ENCODE peak calls at places on chromosomes 2 and 18, in seven cellular contexts. Y, T, R, A, M, J and B are unnamed samples.

GRCh38 chr2:131419447-131419846 is 55.5 kb upstream of the RAB6D start:
- DNase-seq in Y (no peak), T (no peak), R (no peak), A (no peak), M (no peak), J (no peak), B (no peak)

GRCh38 chr2:111050701-111051376 is 69.9 kb upstream of the BCL2L11 start:
- DNase-seq in Y (no peak), T (no peak), R (no peak), A (no peak), M (no peak), J (no peak), B (no peak)

GRCh38 chr2:119749405-119750066 is 10.2 kb upstream of the PTPN4 start:
- DNase-seq in Y (no peak), T (peak), R (no peak), A (no peak), M (no peak), J (no peak), B (no peak)

GRCh38 chr18:79900610-79901570 is 50.6 kb downstream of the SLC66A2 start:
- DNase-seq in Y (no peak), T (no peak), R (no peak), A (peak), M (no peak), J (no peak), B (no peak)

GRCh38 chr2:5111581-5111980 is 580.6 kb upstream of the SOX11 start:
- DNase-seq in Y (no peak), T (no peak), R (no peak), A (no peak), M (no peak), J (no peak), B (no peak)

GRCh38 chr2:40279001-40279400 is 172.9 kb downstream of the SLC8A1 start:
- DNase-seq in Y (no peak), T (peak), R (no peak), A (no peak), M (peak), J (no peak), B (peak)

GRCh38 chr2:110673201-110673600 is 4.7 kb downstream of the BUB1 start:
- DNase-seq in Y (no peak), T (no peak), R (no peak), A (no peak), M (no peak), J (no peak), B (no peak)

GRCh38 chr2:152646775-152647174 is 70.5 kb downstream of the PRPF40A start:
- DNase-seq in Y (peak), T (peak), R (no peak), A (no peak), M (no peak), J (no peak), B (no peak)

GRCh38 chr2:13666582-13667414 is 950.1 kb downstream of the TRIB2 start:
- DNase-seq in Y (no peak), T (no peak), R (no peak), A (no peak), M (no peak), J (no peak), B (no peak)

GRCh38 chr2:172736419-172737174 is 952 bp downstream of the RAPGEF4 start:
- DNase-seq in Y (no peak), T (no peak), R (no peak), A (no peak), M (no peak), J (no peak), B (no peak)

GRCh38 chr2:134304726-134305509 is 51.0 kb downstream of the MGAT5 start:
- DNase-seq in Y (no peak), T (no peak), R (no peak), A (no peak), M (no peak), J (no peak), B (peak)

GRCh38 chr2:219634951-219635751 is 7.7 kb downstream of the SLC4A3 start:
- DNase-seq in Y (no peak), T (no peak), R (no peak), A (no peak), M (no peak), J (no peak), B (no peak)

GRCh38 chr2:62266433-62267038 is 70.6 kb downstream of the B3GNT2 start:
- DNase-seq in Y (no peak), T (peak), R (no peak), A (no peak), M (no peak), J (no peak), B (peak)

GRCh38 chr18:31354990-31355389 is 21.6 kb upstream of the DSG4 start:
- DNase-seq in Y (no peak), T (no peak), R (no peak), A (no peak), M (no peak), J (no peak), B (no peak)

GRCh38 chr2:200439981-200440380 is 69.9 kb downstream of the KCTD18 start:
- DNase-seq in Y (no peak), T (no peak), R (no peak), A (no peak), M (no peak), J (no peak), B (no peak)

GRCh38 chr18:5966514-5966913 is 71.2 kb upstream of the TMEM200C start:
- DNase-seq in Y (no peak), T (no peak), R (no peak), A (no peak), M (no peak), J (no peak), B (peak)

GRCh38 chr2:60581461-60582282 is 28.2 kb upstream of the BCL11A start:
- DNase-seq in Y (no peak), T (peak), R (peak), A (peak), M (peak), J (peak), B (peak)

GRCh38 chr18:13568443-13569392 is 157.6 kb downstream of the FAM210A start:
- DNase-seq in Y (no peak), T (no peak), R (no peak), A (no peak), M (peak), J (no peak), B (peak)

GRCh38 chr2:195503208-195503607 is 153.8 kb upstream of the SLC39A10 start:
- DNase-seq in Y (no peak), T (no peak), R (no peak), A (no peak), M (no peak), J (no peak), B (no peak)

GRCh38 chr18:3246636-3247242 is 862 bp upstream of the MYL12A start:
- DNase-seq in Y (peak), T (no peak), R (peak), A (peak), M (no peak), J (peak), B (no peak)

GRCh38 chr2:205642562-205643350 is 39.5 kb upstream of the NRP2 start:
- DNase-seq in Y (no peak), T (no peak), R (no peak), A (no peak), M (no peak), J (no peak), B (no peak)

GRCh38 chr2:56971383-56971974 is 787.7 kb downstream of the CCDC85A start:
- DNase-seq in Y (no peak), T (no peak), R (no peak), A (no peak), M (no peak), J (no peak), B (no peak)

GRCh38 chr2:41941831-41942230 is 106.0 kb upstream of the PKDCC start:
- DNase-seq in Y (no peak), T (no peak), R (no peak), A (no peak), M (no peak), J (no peak), B (no peak)

GRCh38 chr2:1626271-1626681 is 118.0 kb downstream of the PXDN start:
- DNase-seq in Y (peak), T (no peak), R (no peak), A (peak), M (no peak), J (no peak), B (no peak)

GRCh38 chr2:16168506-16169264 is 228.3 kb downstream of the MYCN start:
- DNase-seq in Y (no peak), T (no peak), R (no peak), A (no peak), M (no peak), J (no peak), B (no peak)

GRCh38 chr2:11773747-11774536 is 27.5 kb downstream of the LPIN1 start:
- DNase-seq in Y (no peak), T (no peak), R (no peak), A (no peak), M (no peak), J (no peak), B (no peak)

GRCh38 chr2:195575021-195575420 is 82.0 kb upstream of the SLC39A10 start:
- DNase-seq in Y (no peak), T (no peak), R (no peak), A (no peak), M (no peak), J (no peak), B (no peak)

GRCh38 chr18:8615397-8616025 is 6.3 kb downstream of the RAB12 start:
- DNase-seq in Y (peak), T (peak), R (peak), A (no peak), M (no peak), J (no peak), B (no peak)

GRCh38 chr2:98819350-98819749 is 88.4 kb upstream of the MGAT4A start:
- DNase-seq in Y (no peak), T (no peak), R (no peak), A (no peak), M (no peak), J (no peak), B (no peak)

GRCh38 chr2:216792222-216793001 is 67.5 kb downstream of the TNP1 start:
- DNase-seq in Y (peak), T (peak), R (no peak), A (peak), M (no peak), J (no peak), B (no peak)

GRCh38 chr2:28683100-28683706 is 68.4 kb upstream of the PPP1CB start:
- DNase-seq in Y (peak), T (peak), R (peak), A (peak), M (no peak), J (no peak), B (peak)

GRCh38 chr18:74499633-74500032 is 3.5 kb downstream of the CNDP2 start:
- DNase-seq in Y (peak), T (peak), R (peak), A (peak), M (peak), J (peak), B (peak)

GRCh38 chr2:84874381-84875212 is 6.3 kb downstream of the TRABD2A start:
- DNase-seq in Y (no peak), T (peak), R (no peak), A (no peak), M (no peak), J (no peak), B (no peak)

GRCh38 chr18:32378705-32379104 is 92.0 kb downstream of the GAREM1 start:
- DNase-seq in Y (peak), T (peak), R (peak), A (peak), M (no peak), J (no peak), B (peak)

GRCh38 chr2:160387558-160388262 is 105.9 kb downstream of the RBMS1 start:
- DNase-seq in Y (no peak), T (peak), R (no peak), A (peak), M (no peak), J (no peak), B (no peak)

GRCh38 chr2:152242787-152243472 is 67.4 kb upstream of the STAM2 start:
- DNase-seq in Y (no peak), T (no peak), R (no peak), A (no peak), M (no peak), J (no peak), B (peak)

GRCh38 chr2:164389411-164389810 is 231.9 kb downstream of the GRB14 start:
- DNase-seq in Y (no peak), T (no peak), R (no peak), A (no peak), M (no peak), J (no peak), B (no peak)

GRCh38 chr2:164386226-164386625 is 235.1 kb downstream of the GRB14 start:
- DNase-seq in Y (no peak), T (peak), R (no peak), A (no peak), M (no peak), J (no peak), B (no peak)

GRCh38 chr2:164388511-164388910 is 232.8 kb downstream of the GRB14 start:
- DNase-seq in Y (peak), T (peak), R (no peak), A (no peak), M (no peak), J (no peak), B (no peak)
- H3K4me3 ChIP-seq in Y (no peak), T (no peak), R (no peak), A (no peak), M (no peak), J (no peak), B (no peak)

GRCh38 chr18:23530195-23530594 is 26.9 kb downstream of the RMC1 start:
- DNase-seq in Y (no peak), T (no peak), R (no peak), A (no peak), M (no peak), J (no peak), B (no peak)
- H3K27ac ChIP-seq in Y (peak), T (peak), R (no peak), A (no peak), M (no peak), J (no peak), B (no peak)

GRCh38 chr2:105373344-105373781 is 25.5 kb downstream of the FHL2 start:
- DNase-seq in Y (no peak), T (no peak), R (no peak), A (peak), M (no peak), J (no peak), B (no peak)

GRCh38 chr2:105373895-105374401 is 24.9 kb downstream of the FHL2 start:
- DNase-seq in Y (no peak), T (no peak), R (no peak), A (peak), M (no peak), J (peak), B (peak)

GRCh38 chr2:105376010-105376409 is 22.8 kb downstream of the FHL2 start:
- DNase-seq in Y (no peak), T (no peak), R (no peak), A (no peak), M (no peak), J (no peak), B (no peak)

GRCh38 chr2:105376789-105377231 is 22.0 kb downstream of the FHL2 start:
- DNase-seq in Y (no peak), T (peak), R (no peak), A (no peak), M (no peak), J (no peak), B (no peak)

GRCh38 chr2:105375001-105375561 is 23.8 kb downstream of the FHL2 start:
- DNase-seq in Y (no peak), T (peak), R (no peak), A (peak), M (no peak), J (no peak), B (no peak)
- H3K4me3 ChIP-seq in Y (no peak), T (no peak), R (no peak), A (no peak), M (no peak), J (no peak), B (no peak)

GRCh38 chr18:45702871-45703270 is 21.1 kb upstream of the SLC14A1 start:
- DNase-seq in Y (no peak), T (no peak), R (no peak), A (no peak), M (no peak), J (no peak), B (peak)
- H3K27ac ChIP-seq in Y (no peak), T (no peak), R (no peak), A (no peak), M (no peak), J (no peak), B (no peak)

GRCh38 chr2:167188596-167188967 is 300.3 kb downstream of the XIRP2 start:
- DNase-seq in Y (no peak), T (no peak), R (no peak), A (no peak), M (no peak), J (no peak), B (no peak)
- H3K4me3 ChIP-seq in Y (no peak), T (no peak), R (no peak), A (peak), M (no peak), J (no peak), B (no peak)

DNA sequence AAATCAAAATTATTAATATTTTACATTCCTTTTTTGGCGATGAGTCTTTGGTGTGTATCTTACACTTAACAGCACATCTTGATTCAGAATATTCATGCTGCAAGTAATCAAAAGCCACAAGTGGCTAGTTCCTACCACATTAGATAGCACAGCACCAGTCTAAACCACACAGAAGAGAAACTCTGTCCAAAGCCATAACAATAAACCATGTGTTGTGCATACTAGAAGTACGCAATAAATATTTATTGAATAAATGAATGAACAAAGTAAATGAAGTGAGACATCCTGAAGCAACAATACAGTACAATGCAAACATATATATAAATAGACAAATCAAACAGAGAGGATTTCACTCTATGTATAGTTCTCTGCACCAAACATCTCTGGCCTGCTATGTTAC is 287.3 kb downstream of the EXOC6B start:
- DNase-seq in Y (no peak), T (peak), R (no peak), A (no peak), M (no peak), J (no peak), B (no peak)
- H3K27ac ChIP-seq in Y (no peak), T (peak), R (no peak), A (no peak), M (no peak), J (no peak), B (no peak)

GRCh38 chr18:59273936-59274928 is 978 bp upstream of the RAX start:
- DNase-seq in Y (no peak), T (no peak), R (no peak), A (no peak), M (no peak), J (no peak), B (no peak)

GRCh38 chr18:59272221-59272888 is 899 bp downstream of the RAX start:
- DNase-seq in Y (no peak), T (no peak), R (no peak), A (no peak), M (no peak), J (no peak), B (no peak)

GRCh38 chr18:59275406-59275949 is 2.2 kb upstream of the RAX start:
- DNase-seq in Y (no peak), T (no peak), R (no peak), A (no peak), M (no peak), J (no peak), B (no peak)

GRCh38 chr18:59271606-59272220 is 1.5 kb downstream of the RAX start:
- DNase-seq in Y (no peak), T (no peak), R (no peak), A (no peak), M (no peak), J (no peak), B (no peak)

GRCh38 chr18:59272971-59273935 is at the start of gene RAX:
- DNase-seq in Y (no peak), T (no peak), R (no peak), A (no peak), M (no peak), J (no peak), B (no peak)
- H3K4me3 ChIP-seq in Y (no peak), T (no peak), R (no peak), A (peak), M (no peak), J (no peak), B (no peak)

DNA sequence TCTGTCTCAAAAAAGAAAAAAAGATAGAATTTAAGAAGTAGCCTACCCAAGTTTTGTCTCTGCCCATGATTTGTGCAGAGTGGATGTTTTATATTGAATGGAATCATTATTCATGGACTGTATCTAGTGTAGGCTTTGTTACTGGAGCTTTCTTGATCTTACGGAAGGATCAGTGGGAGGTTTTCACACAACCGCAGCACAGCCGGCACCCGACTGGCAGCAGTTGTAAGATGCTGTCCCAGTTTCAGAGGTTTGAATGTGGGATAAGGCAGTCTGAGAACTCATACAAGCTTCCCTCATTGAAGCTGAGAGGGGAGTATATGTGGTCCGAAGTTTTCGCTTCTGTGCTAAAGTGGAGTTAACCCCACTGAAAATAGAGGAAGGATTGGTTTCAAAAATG is 19.7 kb upstream of the SAG start:
- DNase-seq in Y (no peak), T (no peak), R (no peak), A (no peak), M (no peak), J (no peak), B (no peak)
- H3K27ac ChIP-seq in Y (no peak), T (no peak), R (no peak), A (no peak), M (no peak), J (no peak), B (no peak)

DNA sequence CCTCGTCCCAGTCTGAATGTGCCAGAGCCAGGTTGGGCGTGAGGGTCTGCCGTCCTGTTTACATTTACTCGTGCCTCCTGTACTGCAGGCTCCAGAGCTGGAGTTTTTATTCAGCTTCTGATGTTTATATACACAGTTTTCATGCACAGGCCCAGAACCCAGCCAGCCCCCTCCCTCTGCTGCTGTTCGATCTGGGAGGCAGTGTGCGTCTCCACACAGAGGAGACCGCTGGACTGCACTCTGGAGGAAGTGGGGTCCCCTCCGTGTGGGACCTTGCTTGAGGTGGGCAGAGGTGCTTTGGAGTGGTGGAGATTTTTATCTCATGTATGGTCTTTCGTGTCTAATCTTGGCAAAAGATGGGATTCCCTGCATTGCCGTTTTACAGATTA is 90.6 kb downstream of the GLI2 start:
- DNase-seq in Y (no peak), T (no peak), R (no peak), A (peak), M (no peak), J (no peak), B (no peak)
- H3K4me3 ChIP-seq in Y (no peak), T (no peak), R (no peak), A (no peak), M (no peak), J (no peak), B (no peak)

GRCh38 chr2:109199790-109200189 is 70.8 kb downstream of the SH3RF3 start:
- DNase-seq in Y (no peak), T (no peak), R (no peak), A (no peak), M (no peak), J (no peak), B (no peak)

GRCh38 chr2:109203246-109204011 is 74.4 kb downstream of the SH3RF3 start:
- DNase-seq in Y (no peak), T (no peak), R (no peak), A (no peak), M (no peak), J (no peak), B (no peak)

GRCh38 chr2:109200616-109201464 is 71.8 kb downstream of the SH3RF3 start:
- DNase-seq in Y (no peak), T (no peak), R (no peak), A (peak), M (no peak), J (no peak), B (no peak)

GRCh38 chr2:109202486-109202885 is 73.5 kb downstream of the SH3RF3 start:
- DNase-seq in Y (no peak), T (no peak), R (no peak), A (no peak), M (no peak), J (no peak), B (no peak)

GRCh38 chr2:109201465-109202420 is 72.7 kb downstream of the SH3RF3 start:
- DNase-seq in Y (no peak), T (no peak), R (no peak), A (peak), M (no peak), J (no peak), B (no peak)
- H3K27ac ChIP-seq in Y (no peak), T (no peak), R (no peak), A (peak), M (no peak), J (no peak), B (no peak)